ENCODE peak calls at places on chromosomes 2 and 18, in five cellular contexts. A is heart right ventricle; N is left lung; U is astrocyte; F is CD4-positive, CD25-positive, alpha-beta regulatory T cell. O is an unnamed sample. For H3K4me1, the result is how much of the 10 kb centered on the place peaks cover.

GRCh38 chr18:58005885-58006523 is 38.0 kb upstream of the NEDD4L start:
- DNase-seq in A (no peak), N (no peak), U (peak), F (no peak), O (no peak)

GRCh38 chr2:240217431-240218301 is 77.2 kb upstream of the OTOS start:
- DNase-seq in A (no peak), N (no peak), U (no peak), F (no peak), O (peak)

GRCh38 chr2:148887349-148888002 is 12.4 kb downstream of the KIF5C start:
- DNase-seq in A (no peak), N (no peak), U (no peak), F (no peak), O (no peak)

GRCh38 chr18:56000041-56000440 is 412.0 kb upstream of the TCF4 start:
- DNase-seq in A (no peak), N (no peak), U (no peak), F (no peak), O (no peak)

GRCh38 chr2:165601866-165602636 is 132.6 kb downstream of the CSRNP3 start:
- DNase-seq in A (no peak), N (no peak), U (peak), F (no peak), O (no peak)

GRCh38 chr18:62716679-62717058 is 1.3 kb downstream of the PHLPP1 start:
- DNase-seq in A (peak), N (peak), U (peak), F (peak), O (peak)

GRCh38 chr2:36371963-36372391 is 16.4 kb downstream of the CRIM1 start:
- DNase-seq in A (no peak), N (no peak), U (peak), F (no peak), O (no peak)

GRCh38 chr2:151918308-151918707 is 90.1 kb upstream of the ARL5A start:
- DNase-seq in A (no peak), N (no peak), U (no peak), F (no peak), O (no peak)

GRCh38 chr2:36403675-36404230 is 48.2 kb downstream of the CRIM1 start:
- DNase-seq in A (no peak), N (no peak), U (peak), F (no peak), O (no peak)

GRCh38 chr2:210442869-210443268 is 33.7 kb downstream of the LANCL1 start:
- DNase-seq in A (no peak), N (no peak), U (no peak), F (no peak), O (no peak)

GRCh38 chr2:4499316-4499715 is 795.9 kb downstream of the DCDC2C start:
- DNase-seq in A (no peak), N (no peak), U (no peak), F (no peak), O (no peak)

GRCh38 chr2:12552092-12552491 is 164.6 kb upstream of the TRIB2 start:
- DNase-seq in A (no peak), N (no peak), U (no peak), F (no peak), O (no peak)

GRCh38 chr2:19195681-19196080 is 162.7 kb downstream of the OSR1 start:
- DNase-seq in A (no peak), N (no peak), U (no peak), F (no peak), O (no peak)

GRCh38 chr2:15201009-15201408 is 360.1 kb downstream of the NBAS start:
- DNase-seq in A (no peak), N (no peak), U (no peak), F (no peak), O (no peak)

GRCh38 chr18:9474103-9474982 is 970 bp upstream of the RALBP1 start:
- DNase-seq in A (peak), N (no peak), U (peak), F (no peak), O (no peak)

GRCh38 chr18:70380915-70381896 is 92.4 kb downstream of the SOCS6 start:
- DNase-seq in A (peak), N (no peak), U (peak), F (no peak), O (no peak)

GRCh38 chr2:10918661-10919414 is 7.1 kb downstream of the KCNF1 start:
- DNase-seq in A (no peak), N (no peak), U (peak), F (no peak), O (no peak)

GRCh38 chr18:3720818-3721545 is 271.0 kb downstream of the TGIF1 start:
- DNase-seq in A (no peak), N (no peak), U (no peak), F (no peak), O (no peak)

GRCh38 chr2:188181035-188181434 is 110.6 kb upstream of the GULP1 start:
- DNase-seq in A (no peak), N (no peak), U (no peak), F (no peak), O (no peak)

GRCh38 chr2:220850116-220850515 is 722.0 kb downstream of the EPHA4 start:
- DNase-seq in A (no peak), N (no peak), U (no peak), F (no peak), O (no peak)

GRCh38 chr2:40369619-40370397 is 82.1 kb downstream of the SLC8A1 start:
- DNase-seq in A (no peak), N (no peak), U (peak), F (no peak), O (no peak)

GRCh38 chr2:207674826-207675225 is 36.6 kb upstream of the CCNYL1 start:
- DNase-seq in A (no peak), N (no peak), U (no peak), F (no peak), O (no peak)

GRCh38 chr2:24403168-24403850 is 43.0 kb upstream of the ITSN2 start:
- DNase-seq in A (no peak), N (peak), U (no peak), F (no peak), O (no peak)

GRCh38 chr2:238103465-238104070 is 3.4 kb downstream of the ESPNL start:
- DNase-seq in A (no peak), N (peak), U (no peak), F (no peak), O (peak)

GRCh38 chr2:173750332-173750731 is 214.8 kb downstream of the SP3 start:
- DNase-seq in A (peak), N (no peak), U (peak), F (no peak), O (no peak)

GRCh38 chr2:61632276-61633169 is 94.4 kb upstream of the XPO1 start:
- DNase-seq in A (no peak), N (no peak), U (peak), F (no peak), O (no peak)

GRCh38 chr2:128603411-128603924 is 284.8 kb upstream of the HS6ST1 start:
- DNase-seq in A (no peak), N (peak), U (no peak), F (no peak), O (peak)

GRCh38 chr2:217105733-217106649 is 246.1 kb upstream of the TNP1 start:
- DNase-seq in A (no peak), N (no peak), U (peak), F (no peak), O (no peak)

GRCh38 chr18:57436193-57436964 is 1.2 kb downstream of the ONECUT2 start:
- DNase-seq in A (no peak), N (peak), U (no peak), F (no peak), O (no peak)

GRCh38 chr18:3651266-3651665 is 201.3 kb downstream of the TGIF1 start:
- DNase-seq in A (no peak), N (no peak), U (no peak), F (no peak), O (no peak)

GRCh38 chr18:35707674-35708073 is 126.1 kb downstream of the GALNT1 start:
- DNase-seq in A (peak), N (no peak), U (no peak), F (no peak), O (no peak)

GRCh38 chr2:101736861-101737291 is 39.4 kb downstream of the MAP4K4 start:
- DNase-seq in A (no peak), N (no peak), U (peak), F (no peak), O (no peak)
- H3K4me1 ChIP-seq in A (half or more), N (under half), U (under half), F (half or more), O (under half)

DNA sequence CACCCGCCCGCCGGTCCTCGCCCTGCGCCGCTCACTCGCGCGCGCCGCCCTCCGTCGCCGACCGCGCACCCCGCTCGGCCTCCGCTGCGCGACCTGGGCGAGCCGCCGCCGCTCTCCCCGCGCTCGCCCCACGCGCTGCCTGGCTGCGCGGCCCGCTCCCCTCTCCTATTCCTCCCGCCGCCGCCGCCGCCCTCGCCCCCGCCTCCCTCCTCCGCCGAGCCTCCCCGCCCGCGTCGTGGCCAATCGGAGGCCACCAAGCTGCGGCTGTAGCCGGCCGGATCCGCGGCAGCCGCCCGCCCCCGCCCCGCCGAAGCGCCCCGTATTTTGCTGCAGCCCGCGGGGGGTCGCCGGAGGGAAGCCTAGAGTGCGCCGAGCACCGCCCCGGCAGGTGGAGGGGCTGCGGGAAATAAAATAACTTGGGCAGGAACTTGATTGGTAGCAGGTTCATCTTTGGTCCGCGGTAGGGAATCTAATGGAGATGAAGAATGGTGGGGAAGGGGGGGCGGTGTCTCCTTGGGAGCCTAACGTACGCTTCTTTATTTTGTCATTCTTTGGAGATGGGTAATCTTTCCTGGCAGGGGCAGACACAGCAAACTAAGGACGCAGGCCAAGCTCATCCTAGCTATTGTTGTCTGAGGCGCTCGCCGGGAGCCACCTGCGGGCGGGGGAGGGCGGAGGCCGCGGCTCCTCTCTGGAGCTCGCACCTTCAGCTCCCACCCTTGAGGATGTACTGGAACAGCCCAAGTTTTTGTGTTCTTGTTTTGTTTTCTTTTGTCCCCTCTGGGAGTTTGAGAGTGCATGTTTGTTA is 1.1 kb upstream of the CDH2 start:
- DNase-seq in A (peak), N (peak), U (peak), F (no peak), O (no peak)
- H3K4me3 ChIP-seq in A (peak), N (peak), U (peak), F (no peak), O (peak)

DNA sequence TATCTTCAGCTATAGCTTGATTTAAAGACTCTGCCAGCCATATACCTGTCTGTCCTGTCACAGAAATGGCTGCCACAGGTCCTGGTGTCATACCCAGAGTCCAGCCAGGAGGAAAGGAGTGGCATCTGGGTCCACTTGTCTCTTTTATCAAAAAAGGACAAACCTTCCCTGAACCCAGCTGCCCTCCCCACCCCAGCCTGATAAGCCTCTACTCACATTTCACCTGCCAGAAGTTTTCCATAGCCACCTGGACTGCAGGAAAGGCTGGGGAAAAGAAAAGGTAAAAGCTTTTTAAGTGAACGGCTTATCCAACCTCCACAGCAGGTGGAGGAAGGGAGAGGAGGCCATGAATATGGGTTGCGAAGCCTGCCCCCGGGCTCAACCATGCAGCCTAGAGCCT is 32.8 kb downstream of the TMEM163 start:
- DNase-seq in A (no peak), N (no peak), U (no peak), F (no peak), O (no peak)
- H3K27ac ChIP-seq in A (no peak), N (no peak), U (no peak), F (no peak), O (no peak)

GRCh38 chr2:236366406-236366805 is 102.2 kb upstream of the ASB18 start:
- DNase-seq in A (no peak), N (no peak), U (no peak), F (no peak), O (no peak)
- H3K4me1 ChIP-seq in A (under half), N (under half), U (under half), F (under half), O (under half)

O was measured in suprapubic skin.